ENCODE peak calls at places on chromosomes 16 and 17, in five cellular contexts. H, A, N, S and I are unnamed samples.

GRCh38 chr17:60524463-60525346 is 1.3 kb downstream of the APPBP2 start:
- DNase-seq in H (no peak), A (no peak), N (no peak), S (no peak), I (no peak)

GRCh38 chr17:18139949-18140348 is 31.4 kb downstream of the MYO15A start:
- DNase-seq in H (no peak), A (no peak), N (peak), S (no peak), I (no peak)

GRCh38 chr17:80374732-80375118 is 40.2 kb upstream of the ENDOV start:
- DNase-seq in H (no peak), A (no peak), N (no peak), S (no peak), I (no peak)

GRCh38 chr17:17495448-17496188 is 577 bp downstream of the RASD1 start:
- DNase-seq in H (no peak), A (peak), N (peak), S (no peak), I (no peak)

GRCh38 chr16:57771141-57771785 is 31.0 kb downstream of the KIFC3 start:
- DNase-seq in H (no peak), A (no peak), N (no peak), S (no peak), I (no peak)

GRCh38 chr16:6957676-6958075 is 375.0 kb upstream of the RBFOX1 start:
- DNase-seq in H (no peak), A (no peak), N (no peak), S (no peak), I (peak)

GRCh38 chr17:79465011-79466006 is 145.5 kb downstream of the RBFOX3 start:
- DNase-seq in H (no peak), A (no peak), N (no peak), S (no peak), I (no peak)

GRCh38 chr17:8464941-8465340 is 29.3 kb downstream of the NDEL1 start:
- DNase-seq in H (no peak), A (no peak), N (no peak), S (no peak), I (no peak)

GRCh38 chr17:64653985-64654355 is 8.1 kb downstream of the SMURF2 start:
- DNase-seq in H (no peak), A (no peak), N (no peak), S (no peak), I (no peak)

GRCh38 chr16:3134338-3135119 is at the start of gene ZNF213:
- DNase-seq in H (peak), A (peak), N (peak), S (peak), I (peak)

DNA sequence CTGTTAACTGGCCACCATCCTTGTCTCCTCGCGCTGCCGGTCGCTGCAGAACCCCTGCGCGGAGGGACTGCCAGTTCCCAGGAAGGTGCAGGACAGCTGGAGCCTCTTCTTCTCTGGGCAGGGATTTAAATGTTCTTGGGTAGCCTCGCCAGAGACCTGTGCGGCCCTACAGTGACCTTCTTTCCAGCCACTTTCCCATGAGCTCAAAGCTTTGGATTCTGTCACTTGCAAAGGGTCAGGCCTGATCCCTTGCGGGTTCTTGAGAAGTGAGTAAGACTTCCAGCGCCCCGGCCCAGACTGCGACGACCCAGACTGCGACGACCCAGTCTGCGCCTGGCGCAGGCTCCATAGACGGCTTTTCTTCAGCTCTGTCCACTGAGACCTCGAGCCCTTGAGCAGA is 1.4 kb upstream of the SLFN5 start:
- DNase-seq in H (no peak), A (no peak), N (no peak), S (no peak), I (no peak)
- H3K4me3 ChIP-seq in H (no peak), A (peak), N (peak), S (peak), I (peak)

GRCh38 chr17:7440113-7440822 is 956 bp downstream of the FGF11 start:
- DNase-seq in H (no peak), A (no peak), N (no peak), S (no peak), I (no peak)

GRCh38 chr17:7440823-7441174 is 1.5 kb downstream of the FGF11 start:
- DNase-seq in H (no peak), A (no peak), N (no peak), S (no peak), I (no peak)

GRCh38 chr17:7439462-7440112 is at the start of gene FGF11:
- DNase-seq in H (no peak), A (no peak), N (peak), S (no peak), I (no peak)

GRCh38 chr17:7442142-7442541 is 2.7 kb upstream of the CHRNB1 start:
- DNase-seq in H (no peak), A (no peak), N (no peak), S (no peak), I (no peak)

GRCh38 chr17:7441202-7441705 is 1.9 kb downstream of the FGF11 start:
- DNase-seq in H (no peak), A (no peak), N (no peak), S (no peak), I (no peak)
- H3K4me3 ChIP-seq in H (no peak), A (no peak), N (no peak), S (no peak), I (no peak)

GRCh38 chr16:84043486-84044107 is 1.0 kb upstream of the SLC38A8 start:
- DNase-seq in H (no peak), A (no peak), N (peak), S (no peak), I (no peak)

GRCh38 chr16:84041881-84042280 is 714 bp downstream of the SLC38A8 start:
- DNase-seq in H (no peak), A (no peak), N (no peak), S (no peak), I (no peak)

GRCh38 chr16:84042879-84043485 is 387 bp upstream of the SLC38A8 start:
- DNase-seq in H (no peak), A (no peak), N (peak), S (no peak), I (no peak)

GRCh38 chr16:84041421-84041820 is 1.2 kb downstream of the SLC38A8 start:
- DNase-seq in H (no peak), A (no peak), N (no peak), S (no peak), I (no peak)

DNA sequence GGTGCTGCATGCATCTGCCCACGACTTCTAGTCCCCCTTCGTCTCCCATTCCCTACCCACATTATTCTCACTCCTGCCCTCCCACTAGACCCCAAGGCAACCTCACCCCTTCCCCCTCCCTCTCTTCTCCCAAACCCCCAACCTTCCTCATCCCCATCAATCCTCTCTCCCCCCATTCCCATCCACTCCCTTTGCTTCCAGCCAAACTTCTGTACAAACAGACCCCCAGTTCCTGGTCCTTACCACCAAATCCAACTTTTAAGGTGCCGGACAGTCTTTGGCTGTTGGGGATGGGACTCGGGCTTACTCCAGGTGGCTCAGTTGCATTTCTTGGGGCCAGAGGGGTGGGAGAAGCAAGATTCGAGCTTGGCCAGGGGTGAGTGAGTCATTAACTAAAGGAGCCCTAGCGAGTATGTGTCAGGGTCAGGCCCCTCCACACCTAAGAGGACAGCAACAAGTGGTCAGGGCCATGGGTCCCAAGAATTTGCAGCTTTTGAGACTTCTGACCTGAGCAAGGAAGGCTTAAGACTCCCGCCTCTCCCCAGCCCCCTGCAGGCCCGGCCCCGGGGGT is at the start of gene SLC38A8:
- DNase-seq in H (no peak), A (no peak), N (no peak), S (no peak), I (no peak)
- H3K4me3 ChIP-seq in H (no peak), A (no peak), N (no peak), S (no peak), I (no peak)

GRCh38 chr16:78102122-78102660 is 2.7 kb downstream of the WWOX start:
- DNase-seq in H (no peak), A (no peak), N (no peak), S (no peak), I (no peak)
- H3K4me3 ChIP-seq in H (no peak), A (no peak), N (no peak), S (no peak), I (no peak)